ENCODE peak calls at places on chromosome 3, in seven cellular contexts. C is stimulated activated effector memory CD8-positive, alpha-beta T cell treated with anti-CD3 and anti-CD28 coated beads, Interleukin-12 subunit alpha, Interleukin-12 subunit beta, amount 100 ng/mL, for 72 hours; B is HS-27A; K is stimulated activated CD4-positive, alpha-beta T cell treated with anti-CD3 and anti-CD28 coated beads, Interleukin-2, amount 100 ng/mL, for 48 hours; S is GM23338; E is HEK293T; G is stimulated activated CD8-positive, alpha-beta memory T cell treated with anti-CD3 and anti-CD28 coated beads, Interleukin-4, amount 100 ng/mL, for 24 hours. M is an unnamed sample.

GRCh38 chr3:173396191-173397041 is 1.1 kb upstream of the NLGN1 start:
- DNase-seq in B (no peak), K (no peak), S (peak; percentile 64), E (peak; percentile 16), C (no peak), G (no peak), M (no peak)

GRCh38 chr3:157868168-157868567 is 238.1 kb downstream of the SHOX2 start:
- DNase-seq in B (no peak), S (no peak), G (no peak), K (no peak), E (no peak), C (no peak), M (no peak)

GRCh38 chr3:139764936-139765335 is 87.2 kb upstream of the NMNAT3 start:
- DNase-seq in G (no peak), E (no peak), B (no peak), K (no peak), C (no peak), S (no peak), M (no peak)

GRCh38 chr3:60323651-60324050 is 927.6 kb downstream of the FHIT start:
- DNase-seq in S (peak; percentile 10), E (no peak), C (no peak), K (no peak), G (no peak), B (no peak), M (no peak)

GRCh38 chr3:36919439-36920160 is 25.3 kb downstream of the TRANK1 start:
- DNase-seq in G (no peak), E (no peak), C (no peak), B (no peak), K (no peak), S (no peak), M (no peak)

GRCh38 chr3:15332405-15333098 is at the start of gene SH3BP5:
- DNase-seq in K (peak; percentile 72), G (peak; percentile 60), S (peak; percentile 91), E (peak; percentile 85), C (peak; percentile 69), B (no peak), M (peak; percentile 78)

GRCh38 chr3:10376353-10376752 is 55.4 kb upstream of the SEC13 start:
- DNase-seq in K (no peak), G (no peak), S (peak; percentile 34), C (no peak), E (no peak), B (no peak), M (no peak)

GRCh38 chr3:77620009-77620408 is 580.1 kb downstream of the ROBO2 start:
- DNase-seq in B (no peak), K (no peak), G (no peak), C (no peak), S (no peak), E (no peak), M (no peak)

GRCh38 chr3:152375546-152375945 is 106.8 kb downstream of the MBNL1 start:
- DNase-seq in E (no peak), K (no peak), G (no peak), C (no peak), B (no peak), S (no peak), M (no peak)

GRCh38 chr3:44039006-44039405 is 202.7 kb upstream of the TOPAZ1 start:
- DNase-seq in K (no peak), E (no peak), C (no peak), B (no peak), G (no peak), S (no peak), M (no peak)

GRCh38 chr3:76199382-76199781 is 414.0 kb upstream of the ZNF717 start:
- DNase-seq in S (no peak), E (no peak), C (no peak), G (no peak), K (no peak), B (no peak), M (no peak)

GRCh38 chr3:156750191-156750873 is 75.8 kb upstream of the LEKR1 start:
- DNase-seq in K (no peak), B (no peak), C (no peak), G (no peak), E (no peak), S (no peak), M (no peak)

GRCh38 chr3:190499157-190499556 is 14.7 kb upstream of the IL1RAP start:
- DNase-seq in K (no peak), C (no peak), E (no peak), B (no peak), S (no peak), G (no peak), M (no peak)

GRCh38 chr3:64260391-64260790 is 35.1 kb upstream of the PRICKLE2 start:
- DNase-seq in B (no peak), S (no peak), C (no peak), E (no peak), K (no peak), G (no peak), M (no peak)

GRCh38 chr3:176046717-176047116 is 1150.6 kb downstream of the TBL1XR1 start:
- DNase-seq in K (no peak), B (no peak), E (no peak), S (no peak), G (no peak), C (no peak), M (no peak)

GRCh38 chr3:86951343-86951742 is 39.6 kb downstream of the VGLL3 start:
- DNase-seq in E (no peak), K (no peak), B (no peak), G (no peak), S (no peak), C (no peak), M (no peak)

GRCh38 chr3:88075497-88075896 is 16.4 kb downstream of the ZNF654 start:
- DNase-seq in E (no peak), K (no peak), S (no peak), B (no peak), C (no peak), G (no peak), M (no peak)

GRCh38 chr3:30516238-30516637 is 90.2 kb upstream of the TGFBR2 start:
- DNase-seq in C (no peak), S (no peak), G (no peak), E (no peak), K (no peak), B (no peak), M (no peak)

GRCh38 chr3:24067483-24067882 is 122.4 kb downstream of the NR1D2 start:
- DNase-seq in E (no peak), B (no peak), C (no peak), G (no peak), S (no peak), K (no peak), M (no peak)

GRCh38 chr3:143092191-143092590 is 27.4 kb upstream of the CHST2 start:
- DNase-seq in K (no peak), G (no peak), B (no peak), S (no peak), E (no peak), C (no peak), M (no peak)